ENCODE peak calls at places on chromosome 21, in four cellular contexts. P is tibial nerve; V is CD8-positive, alpha-beta T cell; G is PC-3. B is an unnamed sample.

GRCh38 chr21:20045197-20045596 is 953.0 kb upstream of the NCAM2 start:
- DNase-seq in P (no peak), V (no peak), G (no peak), B (no peak)

GRCh38 chr21:46153259-46154154 is 1.9 kb downstream of the FTCD start:
- DNase-seq in P (no peak), V (peak; percentile 17), G (peak; percentile 51), B (peak; percentile 98)

GRCh38 chr21:46295177-46295711 is 9.1 kb downstream of the YBEY start:
- DNase-seq in P (no peak), V (no peak), G (no peak), B (peak; percentile 75)

GRCh38 chr21:19123525-19123924 is 719.9 kb upstream of the TMPRSS15 start:
- DNase-seq in P (no peak), V (no peak), G (no peak), B (peak; percentile 5)

GRCh38 chr21:46229133-46229922 is 754 bp upstream of the LSS start:
- DNase-seq in P (no peak), V (no peak), G (peak; percentile 37), B (peak; percentile 92)

GRCh38 chr21:20811702-20812101 is 186.5 kb upstream of the NCAM2 start:
- DNase-seq in P (no peak), V (no peak), G (no peak), B (no peak)

GRCh38 chr21:30882907-30883597 is 1.7 kb upstream of the KRTAP11-1 start:
- DNase-seq in P (no peak), V (no peak), G (peak; percentile 43), B (no peak)

GRCh38 chr21:17554619-17555472 is 42.0 kb downstream of the CXADR start:
- DNase-seq in P (no peak), V (no peak), G (peak; percentile 20), B (peak; percentile 26)

GRCh38 chr21:14956826-14957225 is 108.0 kb downstream of the NRIP1 start:
- DNase-seq in P (no peak), V (no peak), G (peak; percentile 87), B (no peak)

GRCh38 chr21:27359141-27359540 is 392.3 kb upstream of the ADAMTS5 start:
- DNase-seq in P (no peak), V (no peak), G (no peak), B (no peak)

GRCh38 chr21:27339902-27340301 is 373.0 kb upstream of the ADAMTS5 start:
- DNase-seq in P (no peak), V (no peak), G (no peak), B (no peak)

GRCh38 chr21:39867198-39867650 is at the start of gene PCP4:
- DNase-seq in P (peak; percentile 53), V (no peak), G (peak; percentile 74), B (peak; percentile 89)

GRCh38 chr21:29187939-29188338 is 57.5 kb downstream of the MAP3K7CL start:
- DNase-seq in P (no peak), V (no peak), G (peak; percentile 94), B (no peak)

GRCh38 chr21:38960251-38960650 is 154.5 kb downstream of the ETS2 start:
- DNase-seq in P (no peak), V (no peak), G (no peak), B (no peak)

GRCh38 chr21:38985423-38986378 is 180.0 kb downstream of the ETS2 start:
- DNase-seq in P (peak; percentile 72), V (no peak), G (no peak), B (no peak)

GRCh38 chr21:38440746-38441145 is 57.5 kb downstream of the ERG start:
- DNase-seq in P (no peak), V (no peak), G (peak; percentile 83), B (peak; percentile 37)

GRCh38 chr21:26273686-26274313 is 103.2 kb upstream of the APP start:
- DNase-seq in P (no peak), V (no peak), G (no peak), B (no peak)

GRCh38 chr21:37373539-37373938 is 7.0 kb downstream of the DYRK1A start:
- DNase-seq in P (no peak), V (no peak), G (peak; percentile 59), B (no peak)

GRCh38 chr21:46083271-46084040 is 14.5 kb upstream of the COL6A2 start:
- DNase-seq in P (no peak), V (no peak), G (no peak), B (peak; percentile 64)

GRCh38 chr21:25573409-25574206 is 33.7 kb downstream of the MRPL39 start:
- DNase-seq in P (no peak), V (no peak), G (peak; percentile 97), B (no peak)

GRCh38 chr21:37357691-37358090 is 8.9 kb upstream of the DYRK1A start:
- DNase-seq in P (no peak), V (no peak), G (peak; percentile 85), B (no peak)

GRCh38 chr21:14616303-14617039 is 70.4 kb upstream of the SAMSN1 start:
- DNase-seq in P (no peak), V (no peak), G (peak; percentile 54), B (no peak)

GRCh38 chr21:28111151-28111619 is 881.5 kb downstream of the LTN1 start:
- DNase-seq in P (peak; percentile 29), V (no peak), G (no peak), B (no peak)

GRCh38 chr21:25735221-25735894 is 586 bp downstream of the GABPA start:
- DNase-seq in P (peak; percentile 88), V (peak; percentile 84), G (peak; percentile 77), B (peak; percentile 85)

GRCh38 chr21:27555996-27556395 is 589.1 kb upstream of the ADAMTS5 start:
- DNase-seq in P (no peak), V (no peak), G (no peak), B (no peak)

GRCh38 chr21:25999935-26000582 is 170.5 kb downstream of the APP start:
- DNase-seq in P (no peak), V (no peak), G (no peak), B (no peak)

DNA sequence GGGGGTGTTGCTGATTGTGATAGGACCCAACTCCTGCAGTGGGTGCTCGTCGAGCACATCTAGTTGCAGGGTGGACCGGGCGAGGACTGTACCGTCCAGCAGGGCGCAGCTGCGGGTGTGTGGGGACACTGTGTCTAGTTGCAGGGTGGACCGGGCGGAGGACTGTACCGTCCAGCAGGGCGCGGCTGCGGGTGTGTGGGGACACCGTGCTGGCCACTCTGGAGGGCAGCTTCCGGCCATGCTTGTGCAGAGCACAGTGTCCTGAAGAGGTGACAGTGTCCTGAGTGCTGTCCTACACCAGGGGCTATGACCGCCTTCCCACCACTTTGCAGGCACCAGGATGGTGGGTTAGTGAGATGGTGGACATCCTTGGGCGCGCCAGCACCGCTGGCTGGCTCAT is 4.6 kb upstream of the TRPM2 start:
- DNase-seq in P (no peak), V (no peak), G (no peak), B (peak; percentile 30)
- H3K27me3 ChIP-seq in P (peaks cover 48% of the 10 kb centered on the region), V (no peaks in the 10 kb centered on the region), G (peaks cover 37% of the 10 kb centered on the region), B (no peaks in the 10 kb centered on the region)

GRCh38 chr21:16211339-16212303 is 481.8 kb downstream of the USP25 start:
- DNase-seq in P (no peak), V (no peak), G (no peak), B (no peak)
- H3K4me3 ChIP-seq in P (no peak overlapping the region), V (no peak overlapping the region), G (no peak overlapping the region), B (no peak overlapping the region)

DNA sequence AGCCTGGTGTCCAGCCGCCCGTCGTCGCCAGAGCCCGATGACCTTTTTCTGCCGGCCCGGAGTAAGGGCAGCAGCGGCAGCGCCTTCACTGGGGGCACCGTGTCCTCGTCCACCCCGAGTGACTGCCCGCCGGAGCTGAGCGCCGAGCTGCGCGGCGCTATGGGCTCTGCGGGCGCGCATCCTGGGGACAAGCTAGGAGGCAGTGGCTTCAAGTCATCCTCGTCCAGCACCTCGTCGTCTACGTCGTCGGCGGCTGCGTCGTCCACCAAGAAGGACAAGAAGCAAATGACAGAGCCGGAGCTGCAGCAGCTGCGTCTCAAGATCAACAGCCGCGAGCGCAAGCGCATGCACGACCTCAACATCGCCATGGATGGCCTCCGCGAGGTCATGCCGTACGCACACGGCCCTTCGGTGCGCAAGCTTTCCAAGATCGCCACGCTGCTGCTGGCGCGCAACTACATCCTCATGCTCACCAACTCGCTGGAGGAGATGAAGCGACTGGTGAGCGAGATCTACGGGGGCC is 1.2 kb downstream of the OLIG2 start:
- DNase-seq in P (no peak), V (no peak), G (no peak), B (peak; percentile 75)
- H3K27me3 ChIP-seq in P (peaks cover 99% of the 10 kb centered on the region), V (peaks cover 45% of the 10 kb centered on the region), G (peaks cover 85% of the 10 kb centered on the region), B (peaks cover 99% of the 10 kb centered on the region)

DNA sequence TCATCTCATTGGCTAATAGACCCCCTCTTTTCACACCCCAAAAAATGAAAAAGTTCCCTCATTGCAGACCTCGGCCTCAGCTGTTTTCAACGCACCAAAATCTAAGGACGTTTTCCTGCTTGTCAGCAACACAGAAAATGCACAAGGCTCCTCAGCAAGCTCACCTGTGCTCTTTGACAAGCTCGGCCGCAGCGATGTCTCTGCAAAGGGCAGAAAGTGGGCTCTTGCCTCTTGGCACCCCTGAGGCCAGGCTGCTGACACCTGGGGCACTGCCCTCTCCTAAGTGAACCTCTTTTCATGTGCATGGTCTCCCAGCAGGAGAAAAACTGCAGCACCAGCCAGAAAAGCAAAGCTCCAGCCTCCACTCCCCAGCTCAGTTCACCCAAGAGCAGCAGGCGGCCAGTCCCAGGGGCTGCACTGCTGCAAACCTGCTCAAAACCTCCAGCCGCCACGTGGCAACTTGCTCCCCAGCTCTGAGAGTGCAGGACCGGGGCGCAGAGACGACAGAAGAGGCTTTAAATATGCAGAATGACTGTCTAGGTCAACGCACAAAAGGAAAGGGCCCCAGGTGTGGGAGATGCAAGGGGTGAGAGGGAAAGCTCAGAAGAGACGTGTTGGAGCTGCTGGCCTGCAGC is 101.7 kb downstream of the PDE9A start:
- DNase-seq in P (no peak), V (no peak), G (no peak), B (no peak)
- H3K4me3 ChIP-seq in P (no peak overlapping the region), V (no peak overlapping the region), G (no peak overlapping the region), B (no peak overlapping the region)

DNA sequence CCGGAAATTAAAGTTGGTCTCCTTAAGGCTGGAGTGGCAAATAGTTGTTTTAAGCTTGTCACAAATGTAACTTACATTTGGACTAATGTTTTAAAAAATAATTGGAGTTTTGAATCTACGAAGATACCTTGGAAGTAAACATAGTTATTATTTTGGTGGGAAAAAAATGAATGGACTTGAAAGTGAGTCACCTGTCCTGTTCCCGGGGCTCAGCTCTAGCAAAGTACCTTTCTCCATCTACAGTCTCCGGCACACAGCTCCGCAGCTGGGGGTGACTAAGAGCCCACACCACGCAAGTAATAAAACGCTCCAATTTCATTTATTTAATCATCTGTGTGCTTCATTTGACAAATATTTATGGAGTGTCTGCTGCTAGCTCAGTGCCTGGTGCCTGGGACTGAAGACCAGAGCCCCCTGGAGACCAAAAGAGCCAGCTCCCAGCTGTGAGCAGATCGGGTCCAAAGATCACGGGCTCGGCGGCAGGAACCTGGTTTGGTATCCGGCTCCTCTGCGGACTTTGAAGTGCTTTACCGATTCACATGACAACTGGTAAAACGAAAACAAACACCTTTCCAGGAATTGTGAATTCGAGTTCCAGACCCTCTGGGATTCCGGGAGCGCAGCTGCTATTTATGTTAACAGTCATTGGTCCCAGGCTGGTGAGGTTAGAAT is 1.7 kb upstream of the RIPK4 start:
- DNase-seq in P (no peak), V (no peak), G (peak; percentile 97), B (peak; percentile 80)
- H3K27me3 ChIP-seq in P (peaks cover 99% of the 10 kb centered on the region), V (peaks cover 5% of the 10 kb centered on the region), G (no peaks in the 10 kb centered on the region), B (peaks cover 75% of the 10 kb centered on the region)

GRCh38 chr21:44931137-44931500 is 8.7 kb upstream of the SLX9 start:
- DNase-seq in P (no peak), V (no peak), G (peak; percentile 77), B (peak; percentile 79)
- H3K4me3 ChIP-seq in P (no peak overlapping the region), V (peak overlapping the region; percentile 72), G (peak overlapping the region; percentile 77), B (peak overlapping the region; percentile 24)

DNA sequence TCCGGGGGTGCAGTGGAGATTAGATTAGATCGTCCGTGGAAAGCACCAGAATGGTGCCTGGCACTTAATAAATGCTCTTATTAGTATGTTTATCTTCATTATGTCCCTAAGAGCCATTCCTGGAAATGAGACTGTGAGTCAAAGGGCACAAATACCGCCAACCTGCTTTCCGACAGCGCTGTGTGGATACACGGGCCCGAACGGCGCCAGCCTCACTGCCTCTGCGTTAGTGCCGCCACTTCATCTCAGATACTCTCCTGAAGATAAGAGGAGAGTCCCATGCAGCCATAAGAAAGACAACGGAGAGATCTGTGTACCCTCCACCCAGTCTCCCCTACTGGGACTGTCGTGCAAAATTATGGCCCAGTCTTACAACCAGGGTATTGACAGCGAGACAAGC is 22.0 kb downstream of the PDE9A start:
- DNase-seq in P (no peak), V (no peak), G (no peak), B (no peak)
- H3K27me3 ChIP-seq in P (no peaks in the 10 kb centered on the region), V (no peaks in the 10 kb centered on the region), G (peaks cover 47% of the 10 kb centered on the region), B (no peaks in the 10 kb centered on the region)